ENCODE peak calls at places on chromosome 12, in five cellular contexts. A is astrocyte of the cerebellum; L is CD8-positive, alpha-beta T cell; P is uterus; E is choroid plexus epithelial cell. V is an unnamed sample.

GRCh38 chr12:12561305-12562015 is 1.2 kb downstream of the DUSP16 start:
- DNase-seq in A (no peak), L (peak; percentile 26), P (peak; percentile 74), E (peak; percentile 56), V (no peak)

GRCh38 chr12:119644930-119645329 is 23.0 kb upstream of the PRKAB1 start:
- DNase-seq in A (no peak), L (no peak), P (no peak), E (no peak), V (no peak)

GRCh38 chr12:39124768-39125167 is 219.4 kb upstream of the CPNE8 start:
- DNase-seq in A (no peak), L (no peak), P (no peak), E (no peak), V (no peak)

GRCh38 chr12:113190761-113191160 is 5.2 kb downstream of the RITA1 start:
- DNase-seq in A (no peak), L (no peak), P (no peak), E (peak; percentile 66), V (peak; percentile 44)

GRCh38 chr12:92556141-92556540 is 146.6 kb upstream of the PLEKHG7 start:
- DNase-seq in A (no peak), L (no peak), P (no peak), E (no peak), V (no peak)

GRCh38 chr12:132323171-132324010 is 6.0 kb downstream of the GALNT9 start:
- DNase-seq in A (no peak), L (no peak), P (no peak), E (peak; percentile 46), V (no peak)

GRCh38 chr12:30151831-30152230 is 368.1 kb upstream of the TMTC1 start:
- DNase-seq in A (no peak), L (no peak), P (no peak), E (no peak), V (no peak)

GRCh38 chr12:958449-959123 is 9.1 kb upstream of the RAD52 start:
- DNase-seq in A (no peak), L (no peak), P (no peak), E (peak; percentile 27), V (no peak)

GRCh38 chr12:130911933-130912332 is 40.1 kb downstream of the RAN start:
- DNase-seq in A (no peak), L (no peak), P (no peak), E (no peak), V (no peak)

GRCh38 chr12:45192041-45192695 is 23.7 kb upstream of the ANO6 start:
- DNase-seq in A (peak; percentile 13), L (no peak), P (no peak), E (peak; percentile 77), V (peak; percentile 59)

GRCh38 chr12:122994140-122994675 is 13.7 kb downstream of the ARL6IP4 start:
- DNase-seq in A (no peak), L (no peak), P (no peak), E (no peak), V (no peak)

GRCh38 chr12:98256830-98257229 is 258.6 kb upstream of the TMPO start:
- DNase-seq in A (no peak), L (no peak), P (no peak), E (no peak), V (no peak)

GRCh38 chr12:118357327-118358007 is 15.2 kb downstream of the TAOK3 start:
- DNase-seq in A (no peak), L (no peak), P (peak; percentile 37), E (peak; percentile 71), V (no peak)

DNA sequence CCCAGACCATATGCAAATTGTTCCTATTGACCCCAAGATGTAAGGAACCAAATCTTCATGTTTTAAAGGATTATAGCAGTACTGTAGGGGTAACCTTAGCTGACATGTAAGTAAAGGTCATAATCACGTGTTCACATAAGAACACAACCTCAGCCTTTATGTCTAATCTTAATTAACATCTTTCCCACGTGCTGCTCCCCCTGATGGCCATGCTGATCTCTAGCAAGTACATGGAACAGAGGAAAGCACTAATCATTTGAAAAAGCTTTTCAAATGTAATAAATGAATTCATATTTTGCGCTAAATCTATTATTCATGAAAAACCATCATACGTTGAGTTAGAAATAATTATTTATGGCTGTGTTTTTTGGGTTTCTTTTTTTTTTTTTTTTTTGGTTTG is 30.5 kb upstream of the ITPR2 start:
- DNase-seq in A (no peak), L (no peak), P (no peak), E (peak; percentile 53), V (no peak)
- TF ChIP-seq CTCF in A (peak; percentile 43), L (no peak), P (no peak), E (peak; percentile 69), V (peak; percentile 58)

GRCh38 chr12:52950553-52950952 is 1.6 kb downstream of the KRT18 start:
- DNase-seq in A (no peak), L (no peak), P (no peak), E (no peak), V (no peak)
- H3K4me3 ChIP-seq in A (peak overlapping the region; percentile 77), L (no peak overlapping the region), P (no peak overlapping the region), E (peak overlapping the region; percentile 89), V (peak overlapping the region; percentile 98)

GRCh38 chr12:128798543-128799341 is 25.0 kb downstream of the SLC15A4 start:
- DNase-seq in A (no peak), L (no peak), P (no peak), E (peak; percentile 36), V (no peak)
- TF ChIP-seq CTCF in A (peak; percentile 25), L (no peak), P (no peak), E (peak; percentile 31), V (no peak)

GRCh38 chr12:9149372-9149771 is 33.7 kb upstream of the A2M start:
- DNase-seq in A (no peak), L (no peak), P (no peak), E (no peak), V (no peak)

GRCh38 chr12:9148926-9149325 is 33.2 kb upstream of the A2M start:
- DNase-seq in A (no peak), L (no peak), P (no peak), E (no peak), V (no peak)

GRCh38 chr12:9143137-9143536 is 27.4 kb upstream of the A2M start:
- DNase-seq in A (no peak), L (no peak), P (no peak), E (no peak), V (no peak)

GRCh38 chr12:9143929-9144328 is 28.2 kb upstream of the A2M start:
- DNase-seq in A (no peak), L (no peak), P (no peak), E (no peak), V (no peak)
- H3K4me3 ChIP-seq in A (no peak overlapping the region), L (no peak overlapping the region), P (no peak overlapping the region), E (no peak overlapping the region), V (no peak overlapping the region)

V was measured in retinal pigment epithelial cell.